ENCODE peak calls at places on chromosomes 11 and 22, in nine cellular contexts. O, V, N, F, S, A, U, Y and L are unnamed samples.

GRCh38 chr11:19995131-19995530 is 165.1 kb downstream of the DBX1 start:
- DNase-seq in F (peak; percentile 55), O (no peak), S (no peak), A (peak; percentile 81), Y (no peak), V (peak; percentile 67), N (peak; percentile 50), U (peak; percentile 74), L (peak; percentile 35)

GRCh38 chr11:61737636-61738386 is 14.6 kb upstream of the MYRF start:
- DNase-seq in V (no peak), U (no peak), A (no peak), Y (no peak), O (no peak), S (peak; percentile 55), F (no peak), N (no peak), L (no peak)

GRCh38 chr11:32434387-32435151 is 770 bp downstream of the WT1 start:
- DNase-seq in U (peak; percentile 21), S (peak; percentile 67), Y (no peak), O (no peak), V (no peak), F (no peak), A (no peak), N (no peak), L (no peak)

GRCh38 chr11:130029137-130029536 is 26.5 kb upstream of the PRDM10 start:
- DNase-seq in V (no peak), S (no peak), Y (no peak), N (no peak), A (no peak), F (no peak), O (no peak), U (peak; percentile 45), L (no peak)

GRCh38 chr11:65279713-65280459 is 18.1 kb downstream of the POLA2 start:
- DNase-seq in U (peak; percentile 99), S (no peak), O (no peak), F (peak; percentile 41), Y (no peak), N (peak; percentile 34), A (peak; percentile 87), V (peak; percentile 98), L (peak; percentile 77)

GRCh38 chr11:94131363-94132115 is 2.9 kb downstream of the PANX1 start:
- DNase-seq in V (no peak), A (no peak), O (no peak), Y (peak; percentile 27), S (no peak), F (no peak), U (peak; percentile 75), N (peak; percentile 29), L (no peak)

GRCh38 chr11:120539681-120540369 is 28.3 kb downstream of the GRIK4 start:
- DNase-seq in O (no peak), S (no peak), Y (no peak), F (no peak), A (peak; percentile 41), U (no peak), V (peak; percentile 77), N (no peak), L (no peak)

GRCh38 chr11:114253771-114254170 is 42.4 kb upstream of the NNMT start:
- DNase-seq in Y (no peak), U (no peak), V (no peak), A (no peak), S (no peak), O (no peak), N (no peak), F (no peak), L (no peak)

GRCh38 chr11:47264119-47264915 is 5.6 kb upstream of the MADD start:
- DNase-seq in Y (no peak), N (no peak), F (no peak), A (no peak), S (no peak), U (peak; percentile 29), O (no peak), V (peak; percentile 61), L (no peak)

DNA sequence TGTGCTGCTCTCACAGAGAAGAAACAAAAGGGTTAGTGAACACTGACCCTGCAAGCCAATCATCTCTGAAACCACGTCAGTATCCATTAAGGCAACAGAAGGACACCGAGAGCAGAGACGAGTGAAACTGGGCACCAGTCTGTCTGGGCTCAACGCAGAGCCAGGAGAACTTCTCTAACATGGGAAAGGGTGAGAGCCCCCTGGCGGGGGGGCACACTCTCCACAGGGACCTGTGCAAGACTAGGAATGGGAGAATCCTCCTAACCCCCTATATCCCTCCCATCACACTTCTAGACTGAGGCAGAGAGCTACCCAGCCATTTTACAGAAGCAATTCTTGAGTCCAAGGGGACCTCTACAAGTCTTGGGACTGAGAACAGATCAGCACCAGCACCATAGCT is 285.8 kb downstream of the SOX6 start:
- DNase-seq in V (no peak), S (no peak), Y (no peak), F (no peak), A (no peak), N (no peak), O (peak; percentile 35), U (no peak), L (no peak)
- TF ChIP-seq CTCF in V (no peak), S (peak; percentile 46), Y (no peak), F (no peak), A (no peak), N (no peak), O (no peak), U (no peak), L (no peak)

DNA sequence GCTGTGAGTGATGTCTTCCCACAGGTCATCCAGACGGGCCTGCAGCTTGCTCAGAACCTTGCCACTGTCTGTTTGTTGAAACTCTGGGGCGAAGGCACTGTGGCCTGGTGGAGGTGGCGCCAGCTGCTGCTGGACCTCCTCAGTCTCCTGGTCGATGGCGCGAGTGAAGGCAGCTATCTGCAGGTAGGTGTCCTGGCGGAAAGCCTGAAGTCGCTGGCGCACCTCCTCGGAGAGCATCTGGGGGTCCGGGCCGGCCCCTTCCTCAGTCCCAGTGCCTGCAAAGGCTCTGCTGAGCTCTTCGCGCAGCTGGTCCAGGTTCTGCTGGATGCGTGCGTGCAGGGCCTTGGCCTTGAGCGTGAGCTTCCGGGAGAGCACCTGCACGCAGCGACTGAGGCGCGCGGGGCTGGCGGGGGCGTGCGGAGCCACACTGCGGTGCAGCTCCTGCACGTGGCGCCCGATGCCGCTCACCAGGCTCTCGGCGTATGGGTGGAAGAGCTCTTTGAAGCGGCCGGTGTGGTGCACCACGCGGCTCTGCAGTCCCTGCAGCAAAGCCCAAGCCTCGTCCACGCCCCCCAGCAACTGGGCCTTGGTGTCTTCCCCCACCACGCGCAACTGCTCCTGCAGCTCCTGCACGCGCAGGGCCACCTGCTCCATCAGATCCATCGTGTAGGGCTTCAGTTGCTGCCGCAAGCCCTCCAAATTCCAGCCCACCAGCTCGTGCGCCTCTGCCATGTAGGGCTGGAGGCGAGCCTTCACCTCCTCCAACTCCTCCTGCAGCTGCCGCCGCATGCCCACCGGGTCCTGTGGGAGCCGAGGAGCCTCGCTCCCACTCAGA is 1.3 kb downstream of the APOA5 start:
- DNase-seq in A (no peak), U (no peak), Y (no peak), O (peak; percentile 79), S (no peak), F (no peak), V (no peak), N (no peak), L (no peak)
- TF ChIP-seq CTCF in A (no peak), U (no peak), Y (no peak), O (no peak), S (no peak), F (no peak), V (no peak), N (no peak), L (no peak)

GRCh38 chr11:86155210-86155844 is 86.4 kb upstream of the PICALM start:
- DNase-seq in Y (no peak), U (no peak), S (no peak), F (no peak), N (no peak), O (no peak), A (no peak), V (no peak), L (no peak)
- TF ChIP-seq CTCF in Y (no peak), U (no peak), S (no peak), F (no peak), N (no peak), O (no peak), A (no peak), V (no peak), L (no peak)

GRCh38 chr11:7573558-7574296 is 59.9 kb downstream of the PPFIBP2 start:
- DNase-seq in F (no peak), U (no peak), S (peak; percentile 57), V (no peak), O (no peak), N (no peak), Y (no peak), A (no peak), L (no peak)
- TF ChIP-seq CTCF in F (no peak), U (no peak), S (no peak), V (no peak), O (no peak), N (no peak), Y (no peak), A (no peak), L (no peak)

DNA sequence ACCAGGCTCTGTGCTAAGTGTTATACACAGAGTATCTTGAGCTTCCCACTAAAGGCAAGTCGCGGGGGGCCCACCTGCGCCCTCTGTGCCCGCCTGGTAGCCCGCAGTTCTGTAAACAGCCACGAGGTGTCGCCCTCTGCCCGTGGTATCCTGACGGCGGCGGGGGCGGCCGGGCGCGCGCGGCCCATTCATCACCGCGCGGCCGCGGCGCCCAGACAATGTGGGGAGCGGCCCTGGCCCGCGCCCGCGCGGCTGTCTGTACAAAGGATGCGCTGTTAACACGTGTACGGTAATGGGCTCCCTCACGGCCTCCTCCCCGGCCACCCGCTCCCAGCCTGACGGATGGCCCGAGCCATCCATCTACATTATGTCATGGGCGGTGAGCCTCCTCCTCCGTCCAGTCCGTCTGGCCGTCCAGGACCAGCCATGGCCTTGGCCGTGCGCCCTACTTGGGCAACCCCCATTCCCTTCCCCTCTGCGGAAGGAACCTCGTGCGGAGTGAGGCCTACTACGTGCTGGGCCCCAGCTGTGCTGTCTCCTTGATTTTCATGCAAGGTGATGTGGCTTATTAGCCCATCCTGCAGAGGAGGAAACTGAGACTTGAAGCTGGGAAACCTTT is 99.4 kb downstream of the MIAT start:
- DNase-seq in N (peak; percentile 35), U (peak; percentile 47), Y (no peak), O (peak; percentile 75), A (peak; percentile 16), S (peak; percentile 72), F (peak; percentile 68), V (peak; percentile 82), L (peak; percentile 73)
- TF ChIP-seq CTCF in N (peak; percentile 75), U (peak; percentile 69), Y (peak; percentile 49), O (peak; percentile 84), A (peak; percentile 99), S (peak; percentile 95), F (peak; percentile 99), V (peak; percentile 57), L (peak; percentile 95)